ENCODE peak calls at places on chromosomes 5 and 9, in nine cellular contexts. One of them, this sample, is unnamed.

GRCh38 chr5:50697739-50698138 is 31.3 kb downstream of the PARP8 start:
- DNase-seq in B cell: no peak
- DNase-seq in adrenal gland: no peak
- DNase-seq in WTC11: no peak
- DNase-seq in CD4-positive, alpha-beta T cell: no peak
- DNase-seq in pancreas: no peak
- DNase-seq in GM06990: peak
- DNase-seq in heart left ventricle: no peak
- DNase-seq in fibroblast of lung: no peak
- DNase-seq in this sample: no peak

GRCh38 chr5:157571357-157571827 is 4.2 kb downstream of the ADAM19 start:
- DNase-seq in WTC11: no peak
- DNase-seq in adrenal gland: no peak
- DNase-seq in GM06990: peak
- DNase-seq in pancreas: no peak
- DNase-seq in heart left ventricle: no peak
- DNase-seq in B cell: peak
- DNase-seq in CD4-positive, alpha-beta T cell: no peak
- DNase-seq in fibroblast of lung: peak
- DNase-seq in this sample: peak

GRCh38 chr9:134452728-134453127 is 126.5 kb downstream of the RXRA start:
- DNase-seq in adrenal gland: no peak
- DNase-seq in B cell: no peak
- DNase-seq in heart left ventricle: no peak
- DNase-seq in CD4-positive, alpha-beta T cell: no peak
- DNase-seq in pancreas: no peak
- DNase-seq in GM06990: no peak
- DNase-seq in fibroblast of lung: no peak
- DNase-seq in WTC11: no peak
- DNase-seq in this sample: no peak

GRCh38 chr5:159444441-159445082 is 114.3 kb upstream of the IL12B start:
- DNase-seq in pancreas: no peak
- DNase-seq in B cell: no peak
- DNase-seq in adrenal gland: no peak
- DNase-seq in GM06990: no peak
- DNase-seq in fibroblast of lung: peak
- DNase-seq in CD4-positive, alpha-beta T cell: no peak
- DNase-seq in heart left ventricle: no peak
- DNase-seq in WTC11: no peak
- DNase-seq in this sample: peak

GRCh38 chr5:68533051-68533450 is 317.5 kb downstream of the PIK3R1 start:
- DNase-seq in pancreas: no peak
- DNase-seq in WTC11: no peak
- DNase-seq in heart left ventricle: no peak
- DNase-seq in B cell: no peak
- DNase-seq in CD4-positive, alpha-beta T cell: no peak
- DNase-seq in adrenal gland: no peak
- DNase-seq in GM06990: no peak
- DNase-seq in fibroblast of lung: no peak
- DNase-seq in this sample: no peak

GRCh38 chr5:175538576-175538975 is 60.2 kb downstream of the SFXN1 start:
- DNase-seq in GM06990: no peak
- DNase-seq in pancreas: no peak
- DNase-seq in B cell: no peak
- DNase-seq in adrenal gland: no peak
- DNase-seq in CD4-positive, alpha-beta T cell: no peak
- DNase-seq in WTC11: no peak
- DNase-seq in heart left ventricle: no peak
- DNase-seq in fibroblast of lung: no peak
- DNase-seq in this sample: no peak

GRCh38 chr9:133876144-133876543 is 116.0 kb downstream of the VAV2 start:
- DNase-seq in CD4-positive, alpha-beta T cell: no peak
- DNase-seq in GM06990: no peak
- DNase-seq in fibroblast of lung: no peak
- DNase-seq in WTC11: peak
- DNase-seq in B cell: no peak
- DNase-seq in pancreas: no peak
- DNase-seq in adrenal gland: no peak
- DNase-seq in heart left ventricle: no peak
- DNase-seq in this sample: no peak

GRCh38 chr9:135906291-135907005 is 898 bp downstream of the CAMSAP1 start:
- DNase-seq in WTC11: no peak
- DNase-seq in pancreas: peak
- DNase-seq in B cell: no peak
- DNase-seq in GM06990: no peak
- DNase-seq in adrenal gland: peak
- DNase-seq in CD4-positive, alpha-beta T cell: peak
- DNase-seq in heart left ventricle: no peak
- DNase-seq in fibroblast of lung: peak
- DNase-seq in this sample: no peak

GRCh38 chr5:115414406-115415142 is 118.1 kb upstream of the CCDC112 start:
- DNase-seq in GM06990: no peak
- DNase-seq in adrenal gland: peak
- DNase-seq in heart left ventricle: peak
- DNase-seq in CD4-positive, alpha-beta T cell: no peak
- DNase-seq in B cell: no peak
- DNase-seq in fibroblast of lung: peak
- DNase-seq in pancreas: no peak
- DNase-seq in WTC11: no peak
- DNase-seq in this sample: peak

GRCh38 chr9:112754578-112754977 is 4.0 kb downstream of the SNX30 start:
- DNase-seq in adrenal gland: no peak
- DNase-seq in fibroblast of lung: peak
- DNase-seq in pancreas: no peak
- DNase-seq in heart left ventricle: no peak
- DNase-seq in GM06990: no peak
- DNase-seq in WTC11: no peak
- DNase-seq in CD4-positive, alpha-beta T cell: no peak
- DNase-seq in B cell: no peak
- DNase-seq in this sample: peak

GRCh38 chr9:4048441-4048840 is 251.4 kb downstream of the GLIS3 start:
- DNase-seq in GM06990: no peak
- DNase-seq in WTC11: no peak
- DNase-seq in B cell: no peak
- DNase-seq in fibroblast of lung: peak
- DNase-seq in pancreas: no peak
- DNase-seq in CD4-positive, alpha-beta T cell: no peak
- DNase-seq in heart left ventricle: no peak
- DNase-seq in adrenal gland: no peak
- DNase-seq in this sample: no peak

GRCh38 chr5:21776466-21776865 is 1076.7 kb downstream of the CDH12 start:
- DNase-seq in pancreas: no peak
- DNase-seq in heart left ventricle: no peak
- DNase-seq in CD4-positive, alpha-beta T cell: no peak
- DNase-seq in B cell: no peak
- DNase-seq in fibroblast of lung: no peak
- DNase-seq in adrenal gland: no peak
- DNase-seq in GM06990: no peak
- DNase-seq in WTC11: no peak
- DNase-seq in this sample: no peak

GRCh38 chr9:113231701-113232100 is 10.4 kb downstream of the SLC31A1 start:
- DNase-seq in CD4-positive, alpha-beta T cell: no peak
- DNase-seq in adrenal gland: no peak
- DNase-seq in pancreas: no peak
- DNase-seq in heart left ventricle: no peak
- DNase-seq in WTC11: no peak
- DNase-seq in B cell: no peak
- DNase-seq in GM06990: no peak
- DNase-seq in fibroblast of lung: no peak
- DNase-seq in this sample: no peak

GRCh38 chr5:157026789-157027424 is 32.0 kb downstream of the HAVCR1 start:
- DNase-seq in fibroblast of lung: no peak
- DNase-seq in pancreas: no peak
- DNase-seq in CD4-positive, alpha-beta T cell: no peak
- DNase-seq in heart left ventricle: no peak
- DNase-seq in GM06990: no peak
- DNase-seq in WTC11: peak
- DNase-seq in adrenal gland: no peak
- DNase-seq in B cell: no peak
- DNase-seq in this sample: no peak

GRCh38 chr9:12652973-12653372 is 40.2 kb upstream of the TYRP1 start:
- DNase-seq in fibroblast of lung: no peak
- DNase-seq in pancreas: no peak
- DNase-seq in CD4-positive, alpha-beta T cell: no peak
- DNase-seq in B cell: no peak
- DNase-seq in heart left ventricle: no peak
- DNase-seq in WTC11: no peak
- DNase-seq in GM06990: no peak
- DNase-seq in adrenal gland: no peak
- DNase-seq in this sample: no peak

GRCh38 chr5:586751-587285 is 25.3 kb upstream of the CEP72 start:
- DNase-seq in fibroblast of lung: no peak
- DNase-seq in B cell: no peak
- DNase-seq in CD4-positive, alpha-beta T cell: no peak
- DNase-seq in GM06990: no peak
- DNase-seq in WTC11: no peak
- DNase-seq in heart left ventricle: no peak
- DNase-seq in adrenal gland: no peak
- DNase-seq in pancreas: peak
- DNase-seq in this sample: no peak

GRCh38 chr9:126690431-126691051 is 76.8 kb downstream of the LMX1B start:
- DNase-seq in adrenal gland: no peak
- DNase-seq in GM06990: peak
- DNase-seq in pancreas: peak
- DNase-seq in heart left ventricle: peak
- DNase-seq in WTC11: peak
- DNase-seq in fibroblast of lung: no peak
- DNase-seq in B cell: peak
- DNase-seq in CD4-positive, alpha-beta T cell: peak
- DNase-seq in this sample: peak

GRCh38 chr5:84642795-84643194 is 258.1 kb upstream of the EDIL3 start:
- DNase-seq in WTC11: no peak
- DNase-seq in CD4-positive, alpha-beta T cell: no peak
- DNase-seq in GM06990: no peak
- DNase-seq in heart left ventricle: no peak
- DNase-seq in adrenal gland: no peak
- DNase-seq in fibroblast of lung: peak
- DNase-seq in B cell: no peak
- DNase-seq in pancreas: no peak
- DNase-seq in this sample: no peak

GRCh38 chr9:84754461-84754860 is 84.9 kb downstream of the NTRK2 start:
- DNase-seq in B cell: no peak
- DNase-seq in GM06990: no peak
- DNase-seq in heart left ventricle: no peak
- DNase-seq in CD4-positive, alpha-beta T cell: no peak
- DNase-seq in WTC11: no peak
- DNase-seq in pancreas: no peak
- DNase-seq in fibroblast of lung: no peak
- DNase-seq in adrenal gland: no peak
- DNase-seq in this sample: peak

GRCh38 chr5:112848116-112848811 is 12.8 kb upstream of the SRP19 start:
- DNase-seq in GM06990: peak
- DNase-seq in fibroblast of lung: peak
- DNase-seq in CD4-positive, alpha-beta T cell: no peak
- DNase-seq in adrenal gland: peak
- DNase-seq in WTC11: no peak
- DNase-seq in heart left ventricle: no peak
- DNase-seq in B cell: peak
- DNase-seq in pancreas: no peak
- DNase-seq in this sample: peak

GRCh38 chr5:83718195-83718825 is 2.3 kb downstream of the HAPLN1 start:
- DNase-seq in pancreas: no peak
- DNase-seq in CD4-positive, alpha-beta T cell: no peak
- DNase-seq in adrenal gland: peak
- DNase-seq in heart left ventricle: peak
- DNase-seq in B cell: no peak
- DNase-seq in fibroblast of lung: peak
- DNase-seq in GM06990: no peak
- DNase-seq in WTC11: peak
- DNase-seq in this sample: peak

GRCh38 chr9:135156525-135157510 is 69.3 kb downstream of the OLFM1 start:
- DNase-seq in CD4-positive, alpha-beta T cell: no peak
- DNase-seq in adrenal gland: peak
- DNase-seq in heart left ventricle: peak
- DNase-seq in fibroblast of lung: peak
- DNase-seq in GM06990: no peak
- DNase-seq in WTC11: peak
- DNase-seq in B cell: no peak
- DNase-seq in pancreas: peak
- DNase-seq in this sample: peak

DNA sequence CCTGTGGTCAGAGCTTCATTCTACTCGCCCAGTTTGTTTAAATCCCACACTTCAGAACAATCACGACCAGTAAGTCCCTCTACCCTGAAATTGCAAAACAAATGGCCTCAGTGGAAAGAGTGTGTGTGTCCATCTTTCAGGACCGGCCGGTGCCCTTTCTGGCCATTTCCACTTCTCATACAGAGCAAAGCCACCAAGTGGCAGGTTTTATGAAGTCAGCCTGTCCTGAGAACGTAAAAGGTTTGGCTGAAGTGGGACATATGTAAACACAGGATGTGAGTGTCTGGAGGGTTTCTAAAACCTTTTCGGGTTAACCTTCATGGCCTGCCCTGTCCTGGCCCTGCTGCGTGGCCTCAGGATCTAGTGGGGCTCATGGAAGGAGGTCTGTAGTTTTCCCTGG is 24.7 kb downstream of the NXNL2 start:
- DNase-seq in pancreas: no peak
- DNase-seq in GM06990: no peak
- DNase-seq in heart left ventricle: no peak
- DNase-seq in fibroblast of lung: peak
- DNase-seq in WTC11: no peak
- DNase-seq in B cell: no peak
- DNase-seq in adrenal gland: no peak
- DNase-seq in CD4-positive, alpha-beta T cell: no peak
- DNase-seq in this sample: no peak
- TF ChIP-seq CTCF in pancreas: no peak
- TF ChIP-seq CTCF in GM06990: no peak
- TF ChIP-seq CTCF in heart left ventricle: no peak
- TF ChIP-seq CTCF in fibroblast of lung: peak
- TF ChIP-seq CTCF in WTC11: no peak
- TF ChIP-seq CTCF in B cell: no peak
- TF ChIP-seq CTCF in adrenal gland: no peak
- TF ChIP-seq CTCF in CD4-positive, alpha-beta T cell: no peak
- TF ChIP-seq CTCF in this sample: no peak

GRCh38 chr5:173972844-173973613 is 15.9 kb upstream of the C5orf47 start:
- DNase-seq in GM06990: peak
- DNase-seq in heart left ventricle: peak
- DNase-seq in adrenal gland: peak
- DNase-seq in B cell: peak
- DNase-seq in CD4-positive, alpha-beta T cell: peak
- DNase-seq in WTC11: peak
- DNase-seq in fibroblast of lung: peak
- DNase-seq in pancreas: peak
- DNase-seq in this sample: peak
- TF ChIP-seq CTCF in GM06990: peak
- TF ChIP-seq CTCF in heart left ventricle: peak
- TF ChIP-seq CTCF in adrenal gland: peak
- TF ChIP-seq CTCF in B cell: peak
- TF ChIP-seq CTCF in CD4-positive, alpha-beta T cell: peak
- TF ChIP-seq CTCF in WTC11: peak
- TF ChIP-seq CTCF in fibroblast of lung: peak
- TF ChIP-seq CTCF in pancreas: peak
- TF ChIP-seq CTCF in this sample: peak

GRCh38 chr5:80686757-80687156 is 32.0 kb upstream of the DHFR start:
- DNase-seq in CD4-positive, alpha-beta T cell: no peak
- DNase-seq in WTC11: no peak
- DNase-seq in B cell: no peak
- DNase-seq in fibroblast of lung: peak
- DNase-seq in pancreas: no peak
- DNase-seq in adrenal gland: no peak
- DNase-seq in heart left ventricle: no peak
- DNase-seq in GM06990: no peak
- DNase-seq in this sample: no peak
- TF ChIP-seq CTCF in CD4-positive, alpha-beta T cell: peak
- TF ChIP-seq CTCF in WTC11: no peak
- TF ChIP-seq CTCF in B cell: peak
- TF ChIP-seq CTCF in fibroblast of lung: peak
- TF ChIP-seq CTCF in pancreas: peak
- TF ChIP-seq CTCF in adrenal gland: peak
- TF ChIP-seq CTCF in heart left ventricle: peak
- TF ChIP-seq CTCF in GM06990: no peak
- TF ChIP-seq CTCF in this sample: no peak

GRCh38 chr5:6296524-6296923 is 81.8 kb downstream of the MED10 start:
- DNase-seq in fibroblast of lung: no peak
- DNase-seq in pancreas: no peak
- DNase-seq in heart left ventricle: no peak
- DNase-seq in CD4-positive, alpha-beta T cell: no peak
- DNase-seq in B cell: no peak
- DNase-seq in adrenal gland: no peak
- DNase-seq in GM06990: no peak
- DNase-seq in WTC11: no peak
- DNase-seq in this sample: no peak
- TF ChIP-seq CTCF in fibroblast of lung: no peak
- TF ChIP-seq CTCF in pancreas: no peak
- TF ChIP-seq CTCF in heart left ventricle: no peak
- TF ChIP-seq CTCF in CD4-positive, alpha-beta T cell: no peak
- TF ChIP-seq CTCF in B cell: no peak
- TF ChIP-seq CTCF in adrenal gland: no peak
- TF ChIP-seq CTCF in GM06990: no peak
- TF ChIP-seq CTCF in WTC11: no peak
- TF ChIP-seq CTCF in this sample: no peak

This sample was measured in GM20000.